ENCODE peak calls at places on chromosomes 7 and 10, in nine cellular contexts. One of them, this sample, is unnamed.

GRCh38 chr10:60377955-60378354 is 11.7 kb downstream of the ANK3 start:
- DNase-seq in trophoblast cell: no peak
- DNase-seq in psoas muscle: no peak
- DNase-seq in GM12865: no peak
- DNase-seq in dorsolateral prefrontal cortex: no peak
- DNase-seq in CD8-positive, alpha-beta memory T cell: no peak
- DNase-seq in PC-9: no peak
- DNase-seq in sigmoid colon: no peak
- DNase-seq in BJ: no peak
- DNase-seq in this sample: no peak

GRCh38 chr10:122084286-122085041 is 95.5 kb downstream of the TACC2 start:
- DNase-seq in trophoblast cell: no peak
- DNase-seq in psoas muscle: no peak
- DNase-seq in GM12865: no peak
- DNase-seq in dorsolateral prefrontal cortex: no peak
- DNase-seq in CD8-positive, alpha-beta memory T cell: no peak
- DNase-seq in PC-9: no peak
- DNase-seq in sigmoid colon: no peak
- DNase-seq in BJ: no peak
- DNase-seq in this sample: no peak

GRCh38 chr7:3579638-3580219 is 278.7 kb downstream of the SDK1 start:
- DNase-seq in trophoblast cell: no peak
- DNase-seq in psoas muscle: no peak
- DNase-seq in GM12865: no peak
- DNase-seq in dorsolateral prefrontal cortex: no peak
- DNase-seq in CD8-positive, alpha-beta memory T cell: no peak
- DNase-seq in PC-9: no peak
- DNase-seq in sigmoid colon: no peak
- DNase-seq in BJ: no peak
- DNase-seq in this sample: no peak

GRCh38 chr10:107740962-107741690 is 576.6 kb upstream of the SORCS1 start:
- DNase-seq in trophoblast cell: no peak
- DNase-seq in psoas muscle: no peak
- DNase-seq in GM12865: peak; percentile 37
- DNase-seq in dorsolateral prefrontal cortex: no peak
- DNase-seq in CD8-positive, alpha-beta memory T cell: no peak
- DNase-seq in PC-9: no peak
- DNase-seq in sigmoid colon: no peak
- DNase-seq in BJ: no peak
- DNase-seq in this sample: no peak

GRCh38 chr7:121329460-121330052 is 756 bp downstream of the WNT16 start:
- DNase-seq in trophoblast cell: peak; percentile 6
- DNase-seq in psoas muscle: no peak
- DNase-seq in GM12865: peak; percentile 54
- DNase-seq in dorsolateral prefrontal cortex: no peak
- DNase-seq in CD8-positive, alpha-beta memory T cell: no peak
- DNase-seq in PC-9: peak; percentile 61
- DNase-seq in sigmoid colon: no peak
- DNase-seq in BJ: no peak
- DNase-seq in this sample: no peak

GRCh38 chr10:18264466-18264865 is 124.2 kb downstream of the CACNB2 start:
- DNase-seq in trophoblast cell: no peak
- DNase-seq in psoas muscle: no peak
- DNase-seq in GM12865: no peak
- DNase-seq in dorsolateral prefrontal cortex: no peak
- DNase-seq in CD8-positive, alpha-beta memory T cell: no peak
- DNase-seq in PC-9: no peak
- DNase-seq in sigmoid colon: no peak
- DNase-seq in BJ: no peak
- DNase-seq in this sample: no peak

GRCh38 chr10:116766241-116767198 is 24.2 kb upstream of the HSPA12A start:
- DNase-seq in trophoblast cell: no peak
- DNase-seq in psoas muscle: no peak
- DNase-seq in GM12865: no peak
- DNase-seq in dorsolateral prefrontal cortex: no peak
- DNase-seq in CD8-positive, alpha-beta memory T cell: no peak
- DNase-seq in PC-9: no peak
- DNase-seq in sigmoid colon: peak; percentile 60
- DNase-seq in BJ: no peak
- DNase-seq in this sample: no peak

GRCh38 chr10:90321132-90321816 is 536.6 kb downstream of the HTR7 start:
- DNase-seq in trophoblast cell: peak; percentile 74
- DNase-seq in psoas muscle: no peak
- DNase-seq in GM12865: no peak
- DNase-seq in dorsolateral prefrontal cortex: no peak
- DNase-seq in CD8-positive, alpha-beta memory T cell: no peak
- DNase-seq in PC-9: no peak
- DNase-seq in sigmoid colon: no peak
- DNase-seq in BJ: no peak
- DNase-seq in this sample: no peak

GRCh38 chr10:23693895-23694294 is 255.0 kb downstream of the OTUD1 start:
- DNase-seq in trophoblast cell: no peak
- DNase-seq in psoas muscle: no peak
- DNase-seq in GM12865: no peak
- DNase-seq in dorsolateral prefrontal cortex: no peak
- DNase-seq in CD8-positive, alpha-beta memory T cell: no peak
- DNase-seq in PC-9: no peak
- DNase-seq in sigmoid colon: no peak
- DNase-seq in BJ: no peak
- DNase-seq in this sample: no peak

GRCh38 chr7:102412548-102412947 is 16.4 kb downstream of the PRKRIP1 start:
- DNase-seq in trophoblast cell: no peak
- DNase-seq in psoas muscle: peak; percentile 71
- DNase-seq in GM12865: no peak
- DNase-seq in dorsolateral prefrontal cortex: peak; percentile 71
- DNase-seq in CD8-positive, alpha-beta memory T cell: peak; percentile 58
- DNase-seq in PC-9: no peak
- DNase-seq in sigmoid colon: no peak
- DNase-seq in BJ: no peak
- DNase-seq in this sample: no peak

GRCh38 chr7:33152087-33152486 is 22.7 kb downstream of the BBS9 start:
- DNase-seq in trophoblast cell: no peak
- DNase-seq in psoas muscle: no peak
- DNase-seq in GM12865: no peak
- DNase-seq in dorsolateral prefrontal cortex: no peak
- DNase-seq in CD8-positive, alpha-beta memory T cell: no peak
- DNase-seq in PC-9: no peak
- DNase-seq in sigmoid colon: no peak
- DNase-seq in BJ: no peak
- DNase-seq in this sample: no peak

GRCh38 chr10:88473989-88474883 is 108.9 kb downstream of the RNLS start:
- DNase-seq in trophoblast cell: no peak
- DNase-seq in psoas muscle: peak; percentile 62
- DNase-seq in GM12865: no peak
- DNase-seq in dorsolateral prefrontal cortex: no peak
- DNase-seq in CD8-positive, alpha-beta memory T cell: no peak
- DNase-seq in PC-9: peak; percentile 34
- DNase-seq in sigmoid colon: no peak
- DNase-seq in BJ: no peak
- DNase-seq in this sample: no peak

GRCh38 chr7:11331128-11332102 is 357.7 kb downstream of the PHF14 start:
- DNase-seq in trophoblast cell: no peak
- DNase-seq in psoas muscle: no peak
- DNase-seq in GM12865: no peak
- DNase-seq in dorsolateral prefrontal cortex: no peak
- DNase-seq in CD8-positive, alpha-beta memory T cell: no peak
- DNase-seq in PC-9: no peak
- DNase-seq in sigmoid colon: no peak
- DNase-seq in BJ: no peak
- DNase-seq in this sample: no peak

GRCh38 chr7:122719010-122719578 is 16.4 kb upstream of the RNF148 start:
- DNase-seq in trophoblast cell: no peak
- DNase-seq in psoas muscle: no peak
- DNase-seq in GM12865: peak; percentile 58
- DNase-seq in dorsolateral prefrontal cortex: no peak
- DNase-seq in CD8-positive, alpha-beta memory T cell: no peak
- DNase-seq in PC-9: no peak
- DNase-seq in sigmoid colon: no peak
- DNase-seq in BJ: no peak
- DNase-seq in this sample: no peak
- H3K4me3 ChIP-seq in trophoblast cell: no peak overlapping the region
- H3K4me3 ChIP-seq in psoas muscle: no peak overlapping the region
- H3K4me3 ChIP-seq in GM12865: no peak overlapping the region
- H3K4me3 ChIP-seq in dorsolateral prefrontal cortex: no peak overlapping the region
- H3K4me3 ChIP-seq in CD8-positive, alpha-beta memory T cell: no peak overlapping the region
- H3K4me3 ChIP-seq in PC-9: no peak overlapping the region
- H3K4me3 ChIP-seq in sigmoid colon: no peak overlapping the region
- H3K4me3 ChIP-seq in BJ: no peak overlapping the region
- H3K4me3 ChIP-seq in this sample: no peak overlapping the region

DNA sequence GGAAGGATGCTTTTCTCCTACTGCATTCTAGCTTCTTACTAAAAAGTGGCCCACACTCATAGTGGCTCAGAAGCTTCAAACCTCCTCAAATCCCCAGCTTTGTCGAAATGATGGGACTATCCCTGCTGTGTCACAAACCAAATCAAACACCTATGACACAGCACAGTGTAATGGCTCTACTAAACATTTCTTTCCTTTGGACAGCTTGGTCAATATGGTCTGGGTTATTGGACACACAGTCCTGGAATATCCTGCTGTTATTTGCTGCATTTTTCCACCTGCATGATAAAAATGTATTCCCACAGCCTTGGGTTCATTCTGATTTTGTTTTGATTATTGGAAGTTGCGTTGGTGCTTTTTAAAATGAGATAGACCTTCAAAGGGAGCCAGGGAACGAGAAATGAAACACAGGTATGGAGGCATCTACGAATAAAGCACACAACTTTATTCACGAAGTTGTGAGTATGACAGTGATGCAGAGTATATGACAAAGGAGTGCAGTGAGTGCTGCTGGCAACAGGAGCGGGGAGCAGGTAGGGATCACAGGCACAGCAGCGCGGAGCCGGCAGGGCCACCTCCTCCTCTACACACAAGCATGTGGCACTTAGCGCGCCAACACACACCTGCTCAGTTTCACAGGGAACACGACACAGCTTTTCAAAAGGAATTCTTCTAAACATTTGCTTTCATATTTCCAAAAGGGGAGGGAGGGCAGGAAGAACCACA is 26.5 kb upstream of the AFAP1L2 start:
- DNase-seq in trophoblast cell: no peak
- DNase-seq in psoas muscle: no peak
- DNase-seq in GM12865: no peak
- DNase-seq in dorsolateral prefrontal cortex: no peak
- DNase-seq in CD8-positive, alpha-beta memory T cell: no peak
- DNase-seq in PC-9: no peak
- DNase-seq in sigmoid colon: no peak
- DNase-seq in BJ: no peak
- DNase-seq in this sample: no peak
- H3K4me3 ChIP-seq in trophoblast cell: no peak overlapping the region
- H3K4me3 ChIP-seq in psoas muscle: no peak overlapping the region
- H3K4me3 ChIP-seq in GM12865: no peak overlapping the region
- H3K4me3 ChIP-seq in dorsolateral prefrontal cortex: no peak overlapping the region
- H3K4me3 ChIP-seq in CD8-positive, alpha-beta memory T cell: no peak overlapping the region
- H3K4me3 ChIP-seq in PC-9: no peak overlapping the region
- H3K4me3 ChIP-seq in sigmoid colon: no peak overlapping the region
- H3K4me3 ChIP-seq in BJ: no peak overlapping the region
- H3K4me3 ChIP-seq in this sample: no peak overlapping the region

GRCh38 chr7:22331704-22332103 is 25.2 kb downstream of the RAPGEF5 start:
- DNase-seq in trophoblast cell: no peak
- DNase-seq in psoas muscle: no peak
- DNase-seq in GM12865: no peak
- DNase-seq in dorsolateral prefrontal cortex: no peak
- DNase-seq in CD8-positive, alpha-beta memory T cell: no peak
- DNase-seq in PC-9: no peak
- DNase-seq in sigmoid colon: no peak
- DNase-seq in BJ: no peak
- DNase-seq in this sample: no peak

GRCh38 chr7:22333680-22334141 is 23.2 kb downstream of the RAPGEF5 start:
- DNase-seq in trophoblast cell: no peak
- DNase-seq in psoas muscle: no peak
- DNase-seq in GM12865: no peak
- DNase-seq in dorsolateral prefrontal cortex: no peak
- DNase-seq in CD8-positive, alpha-beta memory T cell: no peak
- DNase-seq in PC-9: no peak
- DNase-seq in sigmoid colon: no peak
- DNase-seq in BJ: no peak
- DNase-seq in this sample: no peak

GRCh38 chr7:22330903-22331302 is 26.1 kb downstream of the RAPGEF5 start:
- DNase-seq in trophoblast cell: no peak
- DNase-seq in psoas muscle: no peak
- DNase-seq in GM12865: no peak
- DNase-seq in dorsolateral prefrontal cortex: no peak
- DNase-seq in CD8-positive, alpha-beta memory T cell: no peak
- DNase-seq in PC-9: no peak
- DNase-seq in sigmoid colon: no peak
- DNase-seq in BJ: no peak
- DNase-seq in this sample: no peak

GRCh38 chr7:22329816-22330524 is 27.0 kb downstream of the RAPGEF5 start:
- DNase-seq in trophoblast cell: no peak
- DNase-seq in psoas muscle: no peak
- DNase-seq in GM12865: no peak
- DNase-seq in dorsolateral prefrontal cortex: no peak
- DNase-seq in CD8-positive, alpha-beta memory T cell: no peak
- DNase-seq in PC-9: no peak
- DNase-seq in sigmoid colon: no peak
- DNase-seq in BJ: no peak
- DNase-seq in this sample: no peak

DNA sequence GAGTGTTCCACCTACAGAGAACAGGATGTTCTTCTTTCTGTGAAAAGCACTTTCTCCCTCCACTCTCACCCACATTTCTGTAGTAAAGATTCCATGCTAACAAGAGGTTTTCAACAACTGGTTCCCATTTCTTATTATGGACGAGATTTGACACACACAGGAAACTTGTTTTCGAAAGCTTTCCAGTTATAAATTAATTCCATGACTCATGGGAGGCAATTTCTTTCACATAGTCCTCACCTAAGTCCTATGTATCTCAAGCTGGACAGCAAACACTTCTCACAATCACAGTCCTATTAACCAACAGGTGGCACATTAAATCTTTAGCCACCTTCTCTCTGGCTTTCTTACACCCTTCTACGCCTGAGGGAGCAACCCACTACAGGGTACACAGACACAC is 24.5 kb downstream of the RAPGEF5 start:
- DNase-seq in trophoblast cell: no peak
- DNase-seq in psoas muscle: no peak
- DNase-seq in GM12865: no peak
- DNase-seq in dorsolateral prefrontal cortex: no peak
- DNase-seq in CD8-positive, alpha-beta memory T cell: no peak
- DNase-seq in PC-9: no peak
- DNase-seq in sigmoid colon: no peak
- DNase-seq in BJ: no peak
- DNase-seq in this sample: no peak
- H3K4me3 ChIP-seq in trophoblast cell: no peak overlapping the region
- H3K4me3 ChIP-seq in psoas muscle: no peak overlapping the region
- H3K4me3 ChIP-seq in GM12865: no peak overlapping the region
- H3K4me3 ChIP-seq in dorsolateral prefrontal cortex: no peak overlapping the region
- H3K4me3 ChIP-seq in CD8-positive, alpha-beta memory T cell: no peak overlapping the region
- H3K4me3 ChIP-seq in PC-9: no peak overlapping the region
- H3K4me3 ChIP-seq in sigmoid colon: no peak overlapping the region
- H3K4me3 ChIP-seq in BJ: no peak overlapping the region
- H3K4me3 ChIP-seq in this sample: no peak overlapping the region

DNA sequence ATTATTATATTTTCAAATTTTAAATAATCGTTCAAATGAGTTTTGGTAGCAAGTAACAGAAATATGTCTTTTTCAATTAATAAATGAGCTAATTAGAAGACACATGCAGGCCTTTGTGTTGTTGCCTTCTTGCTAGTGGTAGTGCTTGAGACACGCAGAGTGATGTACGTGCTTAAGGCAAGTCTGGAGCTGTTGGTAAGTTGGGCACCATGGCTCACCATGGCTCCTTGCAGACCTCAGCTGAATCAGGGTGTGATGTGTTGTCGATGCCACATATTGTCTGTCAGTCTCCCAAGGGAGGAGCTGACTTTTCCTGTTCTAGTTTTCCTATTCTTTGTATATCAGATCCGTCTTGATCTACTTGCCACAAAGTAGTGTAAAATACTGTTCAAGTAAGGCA is 8.3 kb downstream of the CDK14 start:
- DNase-seq in trophoblast cell: no peak
- DNase-seq in psoas muscle: no peak
- DNase-seq in GM12865: no peak
- DNase-seq in dorsolateral prefrontal cortex: no peak
- DNase-seq in CD8-positive, alpha-beta memory T cell: no peak
- DNase-seq in PC-9: no peak
- DNase-seq in sigmoid colon: no peak
- DNase-seq in BJ: no peak
- DNase-seq in this sample: no peak
- H3K4me3 ChIP-seq in trophoblast cell: no peak overlapping the region
- H3K4me3 ChIP-seq in psoas muscle: no peak overlapping the region
- H3K4me3 ChIP-seq in GM12865: no peak overlapping the region
- H3K4me3 ChIP-seq in dorsolateral prefrontal cortex: no peak overlapping the region
- H3K4me3 ChIP-seq in CD8-positive, alpha-beta memory T cell: no peak overlapping the region
- H3K4me3 ChIP-seq in PC-9: no peak overlapping the region
- H3K4me3 ChIP-seq in sigmoid colon: no peak overlapping the region
- H3K4me3 ChIP-seq in BJ: no peak overlapping the region
- H3K4me3 ChIP-seq in this sample: no peak overlapping the region